ENCODE peak calls at places on chromosomes 2 and 18, in nine cellular contexts. One of them, this sample, is unnamed.
A peak's percentile ranks its signal among the peaks of the same experiment; 100 is the strongest.

GRCh38 chr2:223418800-223419199 is 183.4 kb downstream of the SCG2 start:
- DNase-seq in left colon: no peak
- DNase-seq in glutamatergic neuron: no peak
- DNase-seq in left lobe of liver: no peak
- DNase-seq in iPS-NIHi11: no peak
- DNase-seq in fibroblast of lung: no peak
- DNase-seq in kidney epithelial cell: no peak
- DNase-seq in left cardiac atrium: no peak
- DNase-seq in effector memory CD8-positive, alpha-beta T cell: no peak
- DNase-seq in this sample: no peak

GRCh38 chr2:182863642-182864041 is 2.8 kb downstream of the FRZB start:
- DNase-seq in left colon: no peak
- DNase-seq in kidney epithelial cell: no peak
- DNase-seq in effector memory CD8-positive, alpha-beta T cell: no peak
- DNase-seq in glutamatergic neuron: no peak
- DNase-seq in left lobe of liver: no peak
- DNase-seq in left cardiac atrium: no peak
- DNase-seq in fibroblast of lung: no peak
- DNase-seq in iPS-NIHi11: no peak
- DNase-seq in this sample: no peak

GRCh38 chr2:190863946-190864345 is 16.7 kb upstream of the GLS start:
- DNase-seq in fibroblast of lung: no peak
- DNase-seq in effector memory CD8-positive, alpha-beta T cell: no peak
- DNase-seq in left lobe of liver: no peak
- DNase-seq in glutamatergic neuron: no peak
- DNase-seq in iPS-NIHi11: no peak
- DNase-seq in left colon: peak; percentile 23
- DNase-seq in kidney epithelial cell: no peak
- DNase-seq in left cardiac atrium: no peak
- DNase-seq in this sample: no peak

GRCh38 chr18:62844850-62845643 is 129.7 kb downstream of the PHLPP1 start:
- DNase-seq in left cardiac atrium: no peak
- DNase-seq in effector memory CD8-positive, alpha-beta T cell: no peak
- DNase-seq in left lobe of liver: no peak
- DNase-seq in glutamatergic neuron: no peak
- DNase-seq in left colon: no peak
- DNase-seq in iPS-NIHi11: no peak
- DNase-seq in fibroblast of lung: no peak
- DNase-seq in kidney epithelial cell: no peak
- DNase-seq in this sample: no peak

GRCh38 chr18:74331404-74331803 is 15.8 kb downstream of the C18orf63 start:
- DNase-seq in fibroblast of lung: peak; percentile 64
- DNase-seq in effector memory CD8-positive, alpha-beta T cell: no peak
- DNase-seq in left lobe of liver: no peak
- DNase-seq in iPS-NIHi11: no peak
- DNase-seq in left cardiac atrium: no peak
- DNase-seq in left colon: no peak
- DNase-seq in glutamatergic neuron: no peak
- DNase-seq in kidney epithelial cell: no peak
- DNase-seq in this sample: no peak

GRCh38 chr2:237765875-237766274 is 32.7 kb upstream of the RBM44 start:
- DNase-seq in left lobe of liver: no peak
- DNase-seq in left colon: no peak
- DNase-seq in glutamatergic neuron: no peak
- DNase-seq in iPS-NIHi11: no peak
- DNase-seq in fibroblast of lung: no peak
- DNase-seq in effector memory CD8-positive, alpha-beta T cell: no peak
- DNase-seq in left cardiac atrium: no peak
- DNase-seq in kidney epithelial cell: no peak
- DNase-seq in this sample: no peak

GRCh38 chr2:224925066-224925821 is 117.0 kb downstream of the DOCK10 start:
- DNase-seq in effector memory CD8-positive, alpha-beta T cell: no peak
- DNase-seq in fibroblast of lung: no peak
- DNase-seq in iPS-NIHi11: no peak
- DNase-seq in left cardiac atrium: no peak
- DNase-seq in left colon: no peak
- DNase-seq in glutamatergic neuron: no peak
- DNase-seq in kidney epithelial cell: no peak
- DNase-seq in left lobe of liver: no peak
- DNase-seq in this sample: no peak

GRCh38 chr2:24009680-24010476 is at the start of gene MFSD2B:
- DNase-seq in left colon: no peak
- DNase-seq in fibroblast of lung: peak; percentile 13
- DNase-seq in kidney epithelial cell: no peak
- DNase-seq in glutamatergic neuron: peak; percentile 34
- DNase-seq in effector memory CD8-positive, alpha-beta T cell: no peak
- DNase-seq in left cardiac atrium: no peak
- DNase-seq in iPS-NIHi11: peak; percentile 71
- DNase-seq in left lobe of liver: no peak
- DNase-seq in this sample: no peak

GRCh38 chr2:69466728-69467127 is 29.5 kb upstream of the NFU1 start:
- DNase-seq in left lobe of liver: no peak
- DNase-seq in iPS-NIHi11: no peak
- DNase-seq in left cardiac atrium: no peak
- DNase-seq in fibroblast of lung: no peak
- DNase-seq in left colon: no peak
- DNase-seq in kidney epithelial cell: no peak
- DNase-seq in glutamatergic neuron: no peak
- DNase-seq in effector memory CD8-positive, alpha-beta T cell: no peak
- DNase-seq in this sample: no peak

GRCh38 chr18:657311-657997 is at the start of gene TYMS:
- DNase-seq in kidney epithelial cell: peak; percentile 10
- DNase-seq in left colon: peak; percentile 84
- DNase-seq in left lobe of liver: peak; percentile 51
- DNase-seq in iPS-NIHi11: peak; percentile 86
- DNase-seq in left cardiac atrium: peak; percentile 24
- DNase-seq in fibroblast of lung: peak; percentile 44
- DNase-seq in effector memory CD8-positive, alpha-beta T cell: peak; percentile 9
- DNase-seq in glutamatergic neuron: peak; percentile 67
- DNase-seq in this sample: no peak